ENCODE peak calls at places on chromosomes 3 and 15, in seven cellular contexts. P is H9, S is epithelial cell of esophagus, W is BJ, R is LNCaP clone FGC, U is progenitor cell of endocrine pancreas, I is fibroblast of mammary gland. Y is an unnamed sample.

GRCh38 chr3:123781571-123782275 is 102.4 kb downstream of the MYLK start:
- DNase-seq in R (no peak), I (peak; percentile 60), U (no peak), W (no peak), S (no peak), P (no peak), Y (no peak)

GRCh38 chr15:80396094-80396493 is 8.1 kb upstream of the ARNT2 start:
- DNase-seq in I (no peak), W (no peak), P (no peak), U (no peak), S (no peak), R (no peak), Y (no peak)

GRCh38 chr3:197367081-197367780 is 68.8 kb upstream of the DLG1 start:
- DNase-seq in W (no peak), U (no peak), S (peak; percentile 94), I (peak; percentile 39), R (no peak), P (no peak), Y (peak; percentile 93)

GRCh38 chr15:40928975-40929729 is at the start of gene DLL4:
- DNase-seq in S (peak; percentile 62), R (no peak), U (peak; percentile 57), P (peak; percentile 94), W (no peak), I (peak; percentile 21), Y (peak; percentile 57)

GRCh38 chr3:177065285-177066028 is 131.8 kb downstream of the TBL1XR1 start:
- DNase-seq in P (no peak), U (no peak), R (no peak), I (no peak), W (no peak), S (no peak), Y (peak; percentile 54)

GRCh38 chr3:55013145-55013544 is 85.3 kb upstream of the LRTM1 start:
- DNase-seq in R (no peak), W (no peak), I (peak; percentile 67), P (no peak), S (no peak), U (no peak), Y (no peak)

GRCh38 chr3:111735271-111735758 is 123.8 kb upstream of the PHLDB2 start:
- DNase-seq in U (no peak), W (peak; percentile 90), R (no peak), P (no peak), I (peak; percentile 80), S (peak; percentile 93), Y (peak; percentile 55)

GRCh38 chr15:67923647-67923971 is 83.8 kb upstream of the RNU6-1 start:
- DNase-seq in S (no peak), U (no peak), I (no peak), W (no peak), R (no peak), P (no peak), Y (no peak)

GRCh38 chr15:48447657-48448056 is 116.4 kb downstream of the DUT start:
- DNase-seq in I (peak; percentile 92), W (no peak), S (peak; percentile 62), R (no peak), P (no peak), U (no peak), Y (peak; percentile 38)

GRCh38 chr15:98884894-98885293 is 122.7 kb downstream of the PGPEP1L start:
- DNase-seq in U (no peak), P (no peak), R (no peak), I (no peak), W (no peak), S (no peak), Y (no peak)

GRCh38 chr15:77839970-77840609 is 207.4 kb upstream of the LINGO1 start:
- DNase-seq in I (no peak), S (no peak), R (no peak), W (no peak), U (no peak), P (peak; percentile 25), Y (no peak)

GRCh38 chr3:107208100-107208499 is 169.1 kb upstream of the CCDC54 start:
- DNase-seq in S (peak; percentile 66), R (peak; percentile 83), I (peak; percentile 100), W (peak; percentile 92), P (no peak), U (no peak), Y (peak; percentile 95)

GRCh38 chr15:38041576-38041975 is 107.1 kb downstream of the TMCO5A start:
- DNase-seq in W (peak; percentile 55), U (no peak), I (peak; percentile 66), R (no peak), P (no peak), S (peak; percentile 69), Y (peak; percentile 18)

GRCh38 chr3:141128126-141128777 is 77.1 kb downstream of the SPSB4 start:
- DNase-seq in U (no peak), R (no peak), I (no peak), S (no peak), W (no peak), P (no peak), Y (no peak)

GRCh38 chr3:157067114-157067513 is 92.8 kb downstream of the CCNL1 start:
- DNase-seq in R (no peak), I (no peak), U (no peak), W (no peak), P (no peak), S (no peak), Y (no peak)

GRCh38 chr15:68608206-68608843 is 29.5 kb downstream of the CORO2B start:
- DNase-seq in I (peak; percentile 96), P (peak; percentile 50), U (no peak), W (no peak), S (no peak), R (no peak), Y (no peak)

GRCh38 chr3:13650210-13651056 is 101.5 kb downstream of the FBLN2 start:
- DNase-seq in S (peak; percentile 56), U (peak; percentile 90), R (no peak), P (peak; percentile 93), I (peak; percentile 56), W (no peak), Y (peak; percentile 55)

GRCh38 chr3:39147711-39148115 is 5.7 kb downstream of the CSRNP1 start:
- DNase-seq in R (no peak), P (no peak), I (peak; percentile 51), U (no peak), W (no peak), S (no peak), Y (no peak)

GRCh38 chr15:85551221-85551832 is 170.9 kb downstream of the AKAP13 start:
- DNase-seq in P (no peak), I (peak; percentile 56), U (no peak), W (no peak), R (no peak), S (no peak), Y (no peak)

GRCh38 chr3:148077318-148077923 is 620.3 kb upstream of the AGTR1 start:
- DNase-seq in W (no peak), P (no peak), U (no peak), R (no peak), I (peak; percentile 48), S (peak; percentile 34), Y (peak; percentile 30)

GRCh38 chr3:21484323-21485154 is 266.5 kb downstream of the ZNF385D start:
- DNase-seq in S (peak; percentile 80), W (no peak), R (peak; percentile 41), I (peak; percentile 80), P (peak; percentile 79), U (peak; percentile 41), Y (peak; percentile 85)
- TF ChIP-seq CTCF in S (peak; percentile 93), W (peak; percentile 84), R (peak; percentile 86), I (peak; percentile 86), P (peak; percentile 78), U (peak; percentile 78), Y (peak; percentile 68)

DNA sequence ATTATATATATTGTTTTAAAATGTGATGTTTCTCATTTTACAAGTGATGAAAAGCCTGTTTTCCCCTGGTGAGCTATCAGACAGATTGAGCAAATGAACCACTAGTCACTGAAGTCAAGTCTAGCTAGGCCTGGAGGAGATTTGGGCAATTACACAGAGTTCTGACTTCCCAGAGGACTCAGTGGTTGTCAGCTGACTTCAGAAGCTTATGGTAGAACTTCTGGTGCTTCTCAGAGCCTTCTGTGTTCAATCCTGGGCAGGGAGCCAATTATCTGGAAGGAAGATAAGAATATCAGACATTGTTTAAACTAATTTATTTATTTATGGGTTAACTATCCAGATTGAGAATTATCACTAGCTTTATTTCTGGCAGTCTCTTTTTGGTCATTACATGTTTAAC is 37.7 kb upstream of the NAALADL2 start:
- DNase-seq in I (peak; percentile 8), U (no peak), W (no peak), P (no peak), R (no peak), S (no peak), Y (no peak)
- TF ChIP-seq CTCF in I (no peak), U (no peak), W (no peak), P (no peak), R (no peak), S (no peak), Y (no peak)

DNA sequence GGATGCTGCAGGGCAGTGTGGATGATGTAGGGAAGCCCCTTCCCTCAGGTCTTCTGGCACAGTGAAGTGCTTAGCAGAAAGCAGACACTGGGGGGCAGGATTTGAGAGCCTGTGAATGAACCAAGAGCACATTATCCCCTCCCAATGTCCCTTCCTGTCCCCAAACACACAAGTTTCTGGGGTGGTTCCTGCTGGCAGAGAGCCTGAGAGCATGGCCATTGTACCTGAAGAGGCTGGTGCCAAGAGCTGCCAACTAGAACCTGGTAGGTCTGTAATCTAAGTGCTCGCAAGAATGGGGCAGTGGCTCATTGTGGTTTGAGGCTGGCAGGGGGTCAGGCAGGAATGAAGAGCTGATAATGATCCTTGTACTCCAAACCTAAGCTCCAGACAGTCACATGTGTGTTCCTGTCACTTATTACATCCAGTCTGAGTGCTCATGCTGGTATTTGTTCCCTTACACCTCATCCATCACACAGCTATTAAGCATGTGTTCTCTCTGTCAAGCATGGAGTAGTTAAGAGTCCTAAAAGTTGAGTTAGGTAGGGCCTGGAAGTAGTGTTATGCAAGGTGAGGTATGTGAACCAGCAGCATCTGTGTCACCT is 6.7 kb upstream of the CCR1 start:
- DNase-seq in I (no peak), W (no peak), R (no peak), S (no peak), U (no peak), P (peak; percentile 64), Y (no peak)
- TF ChIP-seq CTCF in I (peak; percentile 33), W (no peak), R (peak; percentile 24), S (peak; percentile 42), U (peak; percentile 34), P (peak; percentile 74), Y (peak; percentile 44)

GRCh38 chr3:119330181-119330580 is 36.0 kb downstream of the ARHGAP31 start:
- DNase-seq in S (no peak), P (no peak), R (no peak), I (no peak), W (no peak), U (no peak), Y (no peak)

GRCh38 chr3:119323401-119324107 is 29.4 kb downstream of the ARHGAP31 start:
- DNase-seq in U (no peak), W (no peak), P (peak; percentile 68), S (peak; percentile 37), I (no peak), R (no peak), Y (no peak)

GRCh38 chr3:119324899-119325298 is 30.7 kb downstream of the ARHGAP31 start:
- DNase-seq in S (no peak), I (no peak), W (no peak), U (no peak), R (no peak), P (no peak), Y (no peak)

GRCh38 chr3:119329551-119329950 is 35.4 kb downstream of the ARHGAP31 start:
- DNase-seq in W (no peak), I (no peak), U (no peak), R (no peak), P (no peak), S (no peak), Y (no peak)

DNA sequence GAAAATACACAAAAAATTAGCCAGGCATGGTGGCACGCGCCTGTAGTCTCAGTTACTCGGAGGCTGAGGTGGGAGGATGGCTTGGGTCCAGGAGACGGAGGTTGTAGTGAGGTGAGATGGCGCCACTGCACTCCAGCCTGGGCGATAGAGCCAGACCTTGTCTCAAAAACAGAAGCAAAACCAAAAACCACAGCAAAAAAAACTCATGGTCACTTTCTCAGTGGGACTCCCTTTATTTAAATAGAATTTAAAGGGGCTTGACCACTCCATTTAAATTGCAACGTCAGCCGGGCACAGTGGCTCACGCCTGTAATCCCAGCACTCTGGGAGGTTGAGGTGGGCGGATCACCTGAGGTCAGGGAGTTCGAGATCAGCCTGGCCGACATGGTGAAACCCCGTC is 32.8 kb downstream of the ARHGAP31 start:
- DNase-seq in I (no peak), P (no peak), R (no peak), W (no peak), S (no peak), U (no peak), Y (no peak)
- TF ChIP-seq CTCF in I (no peak), P (no peak), R (no peak), W (no peak), S (no peak), U (no peak), Y (no peak)